ENCODE peak calls at places on chromosomes 16 and 17, in five cellular contexts. I is aorta; H is CD4-positive, alpha-beta memory T cell; J is right atrium auricular region; C is ovary. F is an unnamed sample.
A peak's percentile ranks its signal among the peaks of the same experiment; 100 is the strongest.

GRCh38 chr16:21554795-21555585 is 44.4 kb upstream of the METTL9 start:
- DNase-seq in I (peak; percentile 86), H (peak; percentile 87), J (peak; percentile 94), C (peak; percentile 81), F (peak; percentile 92)

GRCh38 chr16:9706217-9706616 is 476.0 kb downstream of the GRIN2A start:
- DNase-seq in I (no peak), H (no peak), J (no peak), C (no peak), F (no peak)

GRCh38 chr17:50155115-50155819 is 4.8 kb upstream of the PPP1R9B start:
- DNase-seq in I (peak; percentile 78), H (no peak), J (no peak), C (peak; percentile 59), F (no peak)

GRCh38 chr16:10584956-10585561 is 4.7 kb upstream of the EMP2 start:
- DNase-seq in I (no peak), H (no peak), J (no peak), C (no peak), F (no peak)

GRCh38 chr16:87295661-87296531 is 21.3 kb downstream of the C16orf95 start:
- DNase-seq in I (no peak), H (no peak), J (no peak), C (no peak), F (no peak)

GRCh38 chr16:81327483-81328196 is 12.9 kb downstream of the GAN start:
- DNase-seq in I (no peak), H (no peak), J (no peak), C (no peak), F (no peak)

GRCh38 chr17:80880650-80880989 is 111.0 kb upstream of the CHMP6 start:
- DNase-seq in I (no peak), H (no peak), J (no peak), C (no peak), F (no peak)

GRCh38 chr17:50349241-50349595 is 3.3 kb downstream of the XYLT2 start:
- DNase-seq in I (no peak), H (no peak), J (no peak), C (no peak), F (no peak)

GRCh38 chr17:58556833-58557250 is 42.4 kb upstream of the MTMR4 start:
- DNase-seq in I (no peak), H (no peak), J (no peak), C (no peak), F (peak; percentile 21)

GRCh38 chr16:87930456-87930855 is 5.9 kb downstream of the CA5A start:
- DNase-seq in I (no peak), H (no peak), J (no peak), C (no peak), F (no peak)

GRCh38 chr16:77213542-77214108 is 14.4 kb downstream of the SYCE1L start:
- DNase-seq in I (no peak), H (no peak), J (peak; percentile 69), C (no peak), F (no peak)

GRCh38 chr17:45042346-45043120 is 8.9 kb downstream of the DCAKD start:
- DNase-seq in I (no peak), H (no peak), J (no peak), C (no peak), F (no peak)

GRCh38 chr17:13582776-13583414 is 18.8 kb downstream of the HS3ST3A1 start:
- DNase-seq in I (no peak), H (no peak), J (no peak), C (no peak), F (no peak)

GRCh38 chr17:78781339-78782304 is at the start of gene CYTH1:
- DNase-seq in I (peak; percentile 70), H (peak; percentile 51), J (no peak), C (peak; percentile 43), F (no peak)

GRCh38 chr16:11564046-11564926 is 22.4 kb downstream of the LITAF start:
- DNase-seq in I (no peak), H (no peak), J (no peak), C (no peak), F (no peak)

GRCh38 chr17:28199728-28200127 is 119.3 kb upstream of the TMEM97 start:
- DNase-seq in I (no peak), H (no peak), J (no peak), C (no peak), F (no peak)

GRCh38 chr16:5526826-5527225 is 429.2 kb upstream of the EEF2KMT start:
- DNase-seq in I (no peak), H (no peak), J (no peak), C (no peak), F (no peak)

GRCh38 chr16:75559564-75560372 is 3.7 kb upstream of the TMEM231 start:
- DNase-seq in I (no peak), H (no peak), J (no peak), C (no peak), F (no peak)

GRCh38 chr17:34269969-34270368 is at the start of gene CCL7:
- DNase-seq in I (no peak), H (no peak), J (no peak), C (no peak), F (no peak)

GRCh38 chr16:51151435-51151950 is 423 bp upstream of the SALL1 start:
- DNase-seq in I (no peak), H (no peak), J (no peak), C (peak; percentile 80), F (no peak)
- H3K27me3 ChIP-seq in I (no peaks in the 10 kb centered on the region), H (peaks cover 19% of the 10 kb centered on the region), J (peaks cover 17% of the 10 kb centered on the region), C (no peaks in the 10 kb centered on the region), F (peaks cover 60% of the 10 kb centered on the region)

DNA sequence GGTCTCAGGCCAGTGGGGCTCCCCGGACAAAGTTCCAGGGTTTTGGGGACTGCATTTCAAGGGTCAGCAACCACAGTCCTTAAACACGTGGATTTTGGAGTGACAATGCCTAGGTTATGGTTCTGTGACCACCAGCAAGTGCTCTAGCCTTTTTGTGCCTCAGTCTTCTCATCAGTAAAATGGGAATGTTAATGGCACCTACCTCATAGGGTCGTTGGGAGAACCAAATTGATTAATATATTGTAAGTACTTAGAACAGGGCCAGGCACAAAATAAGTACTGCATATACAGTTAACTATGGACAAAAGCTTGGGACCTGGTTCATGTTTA is 13.8 kb downstream of the IL4R start:
- DNase-seq in I (no peak), H (no peak), J (no peak), C (no peak), F (no peak)
- H3K4me3 ChIP-seq in I (no peak overlapping the region), H (no peak overlapping the region), J (no peak overlapping the region), C (no peak overlapping the region), F (no peak overlapping the region)

GRCh38 chr17:40617678-40618240 is 29.9 kb downstream of the SMARCE1 start:
- DNase-seq in I (no peak), H (no peak), J (no peak), C (no peak), F (no peak)
- H3K27ac ChIP-seq in I (no peak overlapping the region), H (no peak overlapping the region), J (no peak overlapping the region), C (no peak overlapping the region), F (no peak overlapping the region)

DNA sequence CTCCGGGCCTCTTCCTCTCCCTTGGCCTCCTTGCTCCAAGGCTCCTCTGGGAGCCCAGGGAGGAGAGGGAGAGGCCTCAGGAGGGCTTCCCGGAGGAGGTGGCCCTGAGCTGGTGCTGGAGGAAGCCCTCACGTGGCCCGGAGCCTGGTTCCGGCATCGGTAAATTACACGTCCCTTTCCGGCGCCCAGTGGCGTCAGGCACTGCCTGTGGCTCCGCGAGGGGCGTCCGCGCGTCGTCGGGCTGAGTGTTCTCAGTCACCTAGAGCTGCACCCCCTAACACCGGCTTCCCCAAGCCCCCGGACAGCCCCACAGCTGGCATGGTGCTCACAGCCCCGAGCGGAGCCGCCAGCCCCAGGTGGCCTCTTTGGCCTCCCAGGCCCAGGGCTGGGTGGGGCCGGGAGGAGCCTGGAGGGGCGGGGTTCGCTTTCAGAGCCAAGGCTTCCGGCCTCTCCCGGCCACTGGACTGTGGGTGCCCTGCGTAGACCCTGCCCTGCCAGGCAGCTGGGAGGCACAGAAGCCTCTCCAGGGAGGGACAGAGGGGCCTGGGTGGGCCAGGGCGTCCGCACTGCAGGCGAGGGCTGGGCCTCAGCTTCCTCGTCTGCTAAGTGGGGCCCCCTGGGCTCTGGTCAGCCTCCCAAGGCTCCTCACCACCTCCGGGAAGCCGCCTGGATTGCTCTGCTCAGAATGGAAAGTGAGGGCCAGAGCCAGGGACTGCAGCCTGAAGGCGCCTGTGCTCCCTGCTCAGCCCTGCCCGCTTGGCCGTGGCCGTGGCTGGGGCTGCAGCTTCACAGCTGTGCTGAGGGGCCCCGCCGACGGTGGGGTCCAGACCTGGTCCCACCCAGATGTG is 27.8 kb upstream of the SSTR5 start:
- DNase-seq in I (no peak), H (no peak), J (no peak), C (no peak), F (no peak)
- H3K27me3 ChIP-seq in I (no peaks in the 10 kb centered on the region), H (no peaks in the 10 kb centered on the region), J (no peaks in the 10 kb centered on the region), C (no peaks in the 10 kb centered on the region), F (no peaks in the 10 kb centered on the region)

GRCh38 chr17:72553051-72553755 is 432.4 kb downstream of the SOX9 start:
- DNase-seq in I (no peak), H (no peak), J (no peak), C (no peak), F (no peak)
- H3K4me3 ChIP-seq in I (no peak overlapping the region), H (no peak overlapping the region), J (no peak overlapping the region), C (no peak overlapping the region), F (no peak overlapping the region)

GRCh38 chr16:69818811-69819587 is 56.9 kb downstream of the WWP2 start:
- DNase-seq in I (no peak), H (no peak), J (no peak), C (no peak), F (no peak)
- H3K27ac ChIP-seq in I (no peak overlapping the region), H (no peak overlapping the region), J (no peak overlapping the region), C (no peak overlapping the region), F (no peak overlapping the region)

GRCh38 chr16:71626018-71626857 is at the start of gene MARVELD3:
- DNase-seq in I (peak; percentile 52), H (peak; percentile 21), J (no peak), C (peak; percentile 29), F (no peak)
- H3K27me3 ChIP-seq in I (no peaks in the 10 kb centered on the region), H (no peaks in the 10 kb centered on the region), J (peaks cover 15% of the 10 kb centered on the region), C (no peaks in the 10 kb centered on the region), F (peaks cover 31% of the 10 kb centered on the region)

GRCh38 chr16:56669840-56670639 is 426 bp downstream of the MT1H start:
- DNase-seq in I (no peak), H (no peak), J (no peak), C (no peak), F (peak; percentile 13)
- H3K4me3 ChIP-seq in I (no peak overlapping the region), H (no peak overlapping the region), J (no peak overlapping the region), C (no peak overlapping the region), F (no peak overlapping the region)

GRCh38 chr16:50602531-50603205 is 54.5 kb downstream of the NKD1 start:
- DNase-seq in I (no peak), H (peak; percentile 55), J (no peak), C (no peak), F (no peak)
- H3K27ac ChIP-seq in I (peak overlapping the region; percentile 95), H (no peak overlapping the region), J (peak overlapping the region; percentile 16), C (peak overlapping the region; percentile 1), F (no peak overlapping the region)

F was measured in HL-60.